ENCODE peak calls at places on chromosome 4, in eight cellular contexts. N, Z, R, V, A, T, K and Y are unnamed samples.

GRCh38 chr4:5827108-5828004 is 65.5 kb downstream of the CRMP1 start:
- DNase-seq in N (no peak), R (no peak), K (no peak), V (peak; percentile 28), T (no peak), Z (no peak), A (no peak), Y (peak; percentile 5)

GRCh38 chr4:94934201-94934600 is 176.4 kb downstream of the BMPR1B start:
- DNase-seq in N (no peak), K (no peak), T (no peak), V (peak; percentile 5), A (no peak), Z (no peak), R (no peak), Y (peak; percentile 70)

GRCh38 chr4:145154573-145154972 is 25.8 kb downstream of the OTUD4 start:
- DNase-seq in V (peak; percentile 38), A (peak; percentile 24), T (no peak), Z (no peak), N (no peak), R (no peak), K (no peak), Y (peak; percentile 30)

GRCh38 chr4:120466429-120466828 is 399.8 kb upstream of the MAD2L1 start:
- DNase-seq in Z (no peak), N (no peak), T (no peak), V (no peak), K (no peak), A (peak; percentile 43), R (no peak), Y (no peak)

GRCh38 chr4:25032126-25032525 is 1.4 kb upstream of the LGI2 start:
- DNase-seq in T (no peak), V (no peak), A (no peak), K (no peak), Z (no peak), N (no peak), R (no peak), Y (peak; percentile 10)

GRCh38 chr4:165383757-165384156 is 4.9 kb downstream of the CPE start:
- DNase-seq in N (no peak), V (no peak), K (no peak), T (no peak), R (no peak), Z (no peak), A (no peak), Y (peak; percentile 29)

GRCh38 chr4:171516694-171517093 is 296.5 kb upstream of the GALNTL6 start:
- DNase-seq in K (no peak), Z (no peak), A (no peak), R (no peak), V (no peak), T (no peak), N (no peak), Y (no peak)

GRCh38 chr4:92184566-92184965 is 119.2 kb upstream of the GRID2 start:
- DNase-seq in A (no peak), T (no peak), K (no peak), V (no peak), R (no peak), N (no peak), Z (no peak), Y (peak; percentile 5)

GRCh38 chr4:65007841-65008439 is 598.7 kb upstream of the TECRL start:
- DNase-seq in A (peak; percentile 69), N (no peak), V (peak; percentile 43), R (no peak), T (peak; percentile 13), Z (no peak), K (no peak), Y (peak; percentile 66)

GRCh38 chr4:174544496-174544895 is 22.2 kb upstream of the HPGD start:
- DNase-seq in V (no peak), A (no peak), Z (no peak), K (no peak), R (no peak), N (no peak), T (no peak), Y (no peak)

GRCh38 chr4:165489786-165490185 is 111.0 kb downstream of the CPE start:
- DNase-seq in K (no peak), T (no peak), V (no peak), A (no peak), Z (no peak), R (no peak), N (no peak), Y (no peak)

GRCh38 chr4:144355809-144356757 is 215.6 kb upstream of the GYPA start:
- DNase-seq in K (no peak), R (peak; percentile 61), A (peak; percentile 59), N (no peak), V (peak; percentile 99), T (peak; percentile 67), Z (peak; percentile 23), Y (peak; percentile 99)

GRCh38 chr4:153143527-153144348 is 60.5 kb upstream of the TRIM2 start:
- DNase-seq in A (peak; percentile 50), T (peak; percentile 51), R (no peak), Z (peak; percentile 50), N (no peak), K (no peak), V (no peak), Y (peak; percentile 74)

GRCh38 chr4:99846891-99847290 is 30.3 kb downstream of the DAPP1 start:
- DNase-seq in N (no peak), K (no peak), T (no peak), R (no peak), A (no peak), Z (no peak), V (no peak), Y (no peak)

GRCh38 chr4:27759621-27760020 is 899.0 kb downstream of the STIM2 start:
- DNase-seq in Z (no peak), A (no peak), T (no peak), N (no peak), V (no peak), R (no peak), K (no peak), Y (no peak)

GRCh38 chr4:138445098-138445497 is 202.9 kb upstream of the SLC7A11 start:
- DNase-seq in T (no peak), K (no peak), Z (no peak), R (no peak), A (no peak), V (no peak), N (no peak), Y (peak; percentile 16)

GRCh38 chr4:85147481-85148076 is 181.1 kb upstream of the WDFY3 start:
- DNase-seq in Z (peak; percentile 29), N (no peak), R (peak; percentile 40), A (peak; percentile 75), V (peak; percentile 59), T (peak; percentile 69), K (no peak), Y (peak; percentile 73)

GRCh38 chr4:181278941-181279340 is 964.3 kb upstream of the TENM3 start:
- DNase-seq in Z (no peak), N (no peak), T (no peak), K (no peak), V (no peak), R (no peak), A (no peak), Y (no peak)

DNA sequence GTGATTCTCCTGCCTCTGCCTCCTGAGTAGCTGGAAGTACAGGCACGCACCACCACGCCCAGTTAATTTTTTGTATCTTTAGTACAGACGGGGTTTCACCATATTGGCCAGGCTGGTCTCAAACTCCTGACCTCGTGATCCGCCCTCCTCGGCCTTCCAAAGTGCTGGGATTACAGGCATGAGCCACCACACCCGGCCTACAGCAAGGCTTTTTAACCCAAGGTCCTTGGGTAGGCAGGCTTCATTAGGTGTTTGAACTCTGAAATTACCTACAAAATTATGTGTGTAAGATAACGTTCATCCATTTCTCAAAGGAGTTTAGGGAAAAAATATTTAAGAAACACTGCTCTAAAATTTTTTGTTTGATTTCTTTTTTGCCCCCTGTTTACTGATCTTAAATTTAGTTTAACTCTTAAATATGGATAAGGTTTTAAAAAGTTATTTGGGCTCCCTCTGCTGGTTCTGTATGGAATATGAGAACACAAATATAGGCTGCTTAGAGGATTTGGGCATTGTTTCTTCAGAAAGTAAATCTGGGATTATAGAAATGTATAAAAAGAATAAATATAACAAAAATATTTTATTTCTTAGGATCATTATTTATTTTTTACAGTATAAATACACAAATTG is 92.8 kb downstream of the CBR4 start:
- DNase-seq in N (no peak), K (no peak), V (peak; percentile 24), R (no peak), A (peak; percentile 46), T (peak; percentile 22), Z (no peak), Y (peak; percentile 67)
- TF ChIP-seq CTCF in N (no peak), K (peak; percentile 25), V (peak; percentile 48), R (peak; percentile 49), A (peak; percentile 51), T (peak; percentile 44), Z (peak; percentile 38), Y (peak; percentile 41)

GRCh38 chr4:61517144-61517543 is 317.0 kb downstream of the ADGRL3 start:
- DNase-seq in K (no peak), R (no peak), Z (peak; percentile 31), A (peak; percentile 68), V (no peak), T (no peak), N (peak; percentile 66), Y (no peak)
- TF ChIP-seq CTCF in K (no peak), R (no peak), Z (no peak), A (no peak), V (peak; percentile 15), T (no peak), N (no peak), Y (no peak)

GRCh38 chr4:142656178-142656577 is 189.9 kb downstream of the INPP4B start:
- DNase-seq in R (no peak), K (peak; percentile 17), A (peak; percentile 6), V (peak; percentile 19), T (peak; percentile 13), N (no peak), Z (no peak), Y (peak; percentile 37)

GRCh38 chr4:142663828-142664227 is 182.3 kb downstream of the INPP4B start:
- DNase-seq in T (no peak), R (no peak), N (no peak), K (no peak), Z (no peak), V (no peak), A (no peak), Y (no peak)

GRCh38 chr4:142660728-142661127 is 185.4 kb downstream of the INPP4B start:
- DNase-seq in N (no peak), R (no peak), Z (no peak), T (no peak), V (no peak), K (no peak), A (no peak), Y (no peak)
- TF ChIP-seq CTCF in N (no peak), R (no peak), Z (no peak), T (peak; percentile 21), V (peak; percentile 16), K (no peak), A (no peak), Y (no peak)

GRCh38 chr4:115159141-115159540 is 45.7 kb upstream of the NDST4 start:
- DNase-seq in R (no peak), V (no peak), N (no peak), K (no peak), A (no peak), Z (no peak), T (no peak), Y (no peak)

GRCh38 chr4:115152081-115152480 is 38.7 kb upstream of the NDST4 start:
- DNase-seq in A (no peak), K (no peak), N (no peak), T (no peak), V (no peak), Z (no peak), R (no peak), Y (no peak)

DNA sequence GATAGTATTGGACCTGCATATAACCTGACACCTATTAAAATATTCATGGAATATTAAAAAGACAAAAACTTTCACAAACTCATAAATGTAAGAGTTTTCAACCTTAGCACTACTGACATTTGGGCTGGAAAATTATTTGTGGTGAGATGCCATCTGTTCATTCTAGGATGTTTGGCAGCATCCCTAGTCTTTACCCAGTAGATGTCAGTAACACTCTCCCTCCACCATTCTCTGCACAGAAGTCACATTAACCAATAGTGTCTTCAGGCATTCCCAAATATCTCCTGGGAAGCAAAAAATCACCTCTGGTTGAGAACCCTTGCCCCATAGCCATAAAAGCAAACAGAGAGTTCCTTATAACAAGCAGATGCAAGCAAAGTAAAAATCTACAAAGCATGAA is 41.4 kb upstream of the NDST4 start:
- DNase-seq in K (no peak), T (no peak), V (no peak), A (no peak), R (no peak), Z (no peak), N (no peak), Y (no peak)
- TF ChIP-seq CTCF in K (no peak), T (peak; percentile 16), V (peak; percentile 55), A (no peak), R (no peak), Z (no peak), N (no peak), Y (peak; percentile 23)